ENCODE peak calls at places on chromosomes 7 and 10, in nine cellular contexts. V is spleen, P is heart right ventricle, N is ovary, A is cardiac muscle cell, M is upper lobe of left lung, W is sigmoid colon, U is K562, R is HCT116. Y is an unnamed sample.

GRCh38 chr10:110919349-110919931 is at the start of gene SHOC2:
- DNase-seq in V (peak; percentile 100), P (peak; percentile 98), N (peak; percentile 97), A (peak; percentile 99), M (peak; percentile 96), W (peak; percentile 100), U (peak; percentile 84), R (no peak), Y (peak; percentile 99)

GRCh38 chr7:29866490-29866930 is 60.2 kb downstream of the WIPF3 start:
- DNase-seq in V (no peak), P (peak; percentile 40), N (peak; percentile 68), A (no peak), M (no peak), W (no peak), U (no peak), R (no peak), Y (no peak)

GRCh38 chr7:134476044-134476443 is 17.1 kb upstream of the AKR1B1 start:
- DNase-seq in V (no peak), P (no peak), N (no peak), A (no peak), M (no peak), W (no peak), U (no peak), R (no peak), Y (no peak)

GRCh38 chr10:51718804-51719291 is 19.5 kb upstream of the CSTF2T start:
- DNase-seq in V (no peak), P (no peak), N (no peak), A (no peak), M (no peak), W (no peak), U (no peak), R (no peak), Y (no peak)

GRCh38 chr7:102454423-102454822 is 10.2 kb downstream of the ALKBH4 start:
- DNase-seq in V (no peak), P (no peak), N (no peak), A (no peak), M (no peak), W (no peak), U (no peak), R (no peak), Y (no peak)

GRCh38 chr10:127309609-127310008 is 113.2 kb upstream of the INSYN2A start:
- DNase-seq in V (no peak), P (no peak), N (no peak), A (no peak), M (no peak), W (no peak), U (no peak), R (no peak), Y (no peak)

GRCh38 chr10:63603709-63604445 is 82.7 kb downstream of the REEP3 start:
- DNase-seq in V (no peak), P (no peak), N (no peak), A (no peak), M (no peak), W (no peak), U (no peak), R (no peak), Y (no peak)

GRCh38 chr7:7103343-7104313 is 78.7 kb upstream of the C1GALT1 start:
- DNase-seq in V (peak; percentile 70), P (no peak), N (no peak), A (peak; percentile 61), M (peak; percentile 45), W (no peak), U (peak; percentile 43), R (peak; percentile 48), Y (no peak)

GRCh38 chr10:102122450-102122849 is 2.3 kb upstream of the LDB1 start:
- DNase-seq in V (no peak), P (no peak), N (no peak), A (no peak), M (no peak), W (no peak), U (no peak), R (no peak), Y (no peak)

GRCh38 chr10:22317771-22318565 is 1.8 kb downstream of the COMMD3 start:
- DNase-seq in V (no peak), P (no peak), N (no peak), A (no peak), M (no peak), W (no peak), U (no peak), R (no peak), Y (no peak)

GRCh38 chr10:22317121-22317370 is 858 bp downstream of the COMMD3 start:
- DNase-seq in V (no peak), P (no peak), N (no peak), A (no peak), M (no peak), W (no peak), U (no peak), R (no peak), Y (no peak)

GRCh38 chr10:22315455-22316285 is 518 bp upstream of the COMMD3 start:
- DNase-seq in V (no peak), P (no peak), N (no peak), A (no peak), M (no peak), W (no peak), U (peak; percentile 20), R (no peak), Y (no peak)

GRCh38 chr10:22316286-22317120 is at the start of gene COMMD3:
- DNase-seq in V (peak; percentile 96), P (peak; percentile 89), N (peak; percentile 92), A (peak; percentile 92), M (peak; percentile 97), W (peak; percentile 96), U (peak; percentile 80), R (no peak), Y (peak; percentile 88)

DNA sequence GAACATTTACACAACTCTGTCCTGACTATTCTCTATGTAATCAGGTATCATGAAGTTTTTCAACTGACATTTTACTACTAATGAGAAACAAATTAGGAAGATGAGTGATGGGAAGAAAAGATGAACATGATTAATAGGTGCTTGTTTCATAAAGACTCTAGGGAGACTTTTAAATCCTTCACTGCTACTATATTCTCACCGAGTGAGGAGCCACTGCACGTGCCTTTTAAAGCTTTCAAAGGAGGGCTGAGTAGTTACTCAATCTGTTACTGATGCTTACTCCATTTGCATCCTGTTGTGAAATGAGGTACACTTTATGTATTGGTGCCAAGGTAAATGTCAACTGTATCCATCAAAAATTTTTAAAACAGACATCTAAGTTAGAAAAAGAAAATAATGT is 1.3 kb upstream of the COMMD3 start:
- DNase-seq in V (no peak), P (no peak), N (no peak), A (no peak), M (no peak), W (no peak), U (no peak), R (no peak), Y (no peak)
- H3K27me3 ChIP-seq in V (no peaks in the 10 kb centered on the region), P (no peaks in the 10 kb centered on the region), N (no peaks in the 10 kb centered on the region), A (peaks cover 85% of the 10 kb centered on the region), M (no peaks in the 10 kb centered on the region), W (no peaks in the 10 kb centered on the region), U (no peaks in the 10 kb centered on the region), R (no peaks in the 10 kb centered on the region), Y (no peaks in the 10 kb centered on the region)

DNA sequence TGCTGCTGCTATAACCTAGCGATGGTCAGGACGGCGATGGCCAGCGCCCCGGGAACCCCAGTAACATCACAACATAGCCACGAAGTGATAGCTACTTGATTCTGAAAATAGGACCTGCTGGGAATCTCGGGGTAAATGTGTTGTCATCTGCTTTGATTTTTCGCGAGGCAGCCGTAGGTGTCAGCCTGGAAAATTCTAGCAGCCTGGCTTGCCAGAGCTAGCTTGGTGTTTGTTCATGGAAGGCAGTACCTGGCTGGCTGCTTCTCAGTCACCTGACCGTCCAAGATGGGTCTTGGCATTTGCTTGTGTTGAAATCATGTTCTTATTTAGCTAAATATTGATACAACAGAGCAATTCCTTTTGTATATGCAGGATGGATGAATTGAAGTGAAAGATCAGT is 82.4 kb upstream of the BTBD16 start:
- DNase-seq in V (no peak), P (no peak), N (no peak), A (no peak), M (no peak), W (no peak), U (no peak), R (no peak), Y (peak; percentile 59)
- H3K27ac ChIP-seq in V (no peak overlapping the region), P (no peak overlapping the region), N (no peak overlapping the region), A (peak overlapping the region; percentile 46), M (no peak overlapping the region), W (peak overlapping the region; percentile 78), U (no peak overlapping the region), R (no peak overlapping the region), Y (peak overlapping the region; percentile 18)

DNA sequence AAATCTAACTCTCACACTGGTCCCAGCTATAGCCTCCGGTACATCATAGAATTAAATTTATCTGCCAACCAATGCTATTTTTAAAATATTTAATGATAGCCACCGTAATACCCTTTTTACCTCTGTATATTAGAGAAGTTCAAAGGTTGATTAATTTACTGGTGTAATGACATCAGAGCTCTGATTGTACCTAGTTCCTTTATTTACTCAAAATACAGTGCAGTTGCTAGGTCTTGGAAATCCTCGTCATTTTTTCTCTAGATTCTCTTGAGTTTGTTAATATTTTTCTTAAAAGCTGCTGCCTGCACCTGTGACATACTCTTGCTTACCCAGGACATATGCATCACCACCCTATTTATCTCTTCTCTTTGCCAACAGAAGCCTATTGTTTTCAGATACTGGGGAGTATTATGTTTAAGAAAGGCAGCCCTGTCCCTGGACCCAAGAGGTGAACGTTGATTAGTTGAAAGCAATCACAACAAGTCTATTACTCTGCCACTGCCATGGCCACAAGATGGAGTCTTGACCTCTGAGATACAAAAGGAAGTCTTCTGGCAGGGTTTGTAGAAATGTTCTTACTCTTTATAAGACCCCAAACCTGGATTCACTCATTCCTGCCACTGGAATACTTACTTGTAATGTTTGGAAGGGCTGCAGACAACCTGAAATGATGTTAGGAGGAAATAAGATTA is 25.6 kb upstream of the TMEM26 start:
- DNase-seq in V (no peak), P (no peak), N (no peak), A (no peak), M (no peak), W (no peak), U (no peak), R (no peak), Y (no peak)
- TF ChIP-seq CTCF in V (no peak), P (no peak), N (no peak), A (no peak), M (no peak), W (no peak), U (no peak), R (no peak), Y (no peak)

GRCh38 chr10:8297951-8298350 is 243.5 kb downstream of the GATA3 start:
- DNase-seq in V (no peak), P (no peak), N (no peak), A (no peak), M (no peak), W (no peak), U (no peak), R (no peak), Y (no peak)

GRCh38 chr10:8297107-8297506 is 242.6 kb downstream of the GATA3 start:
- DNase-seq in V (no peak), P (no peak), N (no peak), A (no peak), M (no peak), W (no peak), U (no peak), R (no peak), Y (no peak)

GRCh38 chr10:8300925-8301707 is 246.6 kb downstream of the GATA3 start:
- DNase-seq in V (no peak), P (no peak), N (no peak), A (no peak), M (no peak), W (no peak), U (no peak), R (no peak), Y (no peak)

GRCh38 chr10:8296742-8297101 is 242.2 kb downstream of the GATA3 start:
- DNase-seq in V (no peak), P (no peak), N (no peak), A (no peak), M (no peak), W (no peak), U (no peak), R (no peak), Y (no peak)

GRCh38 chr10:8298871-8299570 is 244.5 kb downstream of the GATA3 start:
- DNase-seq in V (no peak), P (no peak), N (no peak), A (no peak), M (no peak), W (no peak), U (no peak), R (no peak), Y (no peak)
- H3K27me3 ChIP-seq in V (no peaks in the 10 kb centered on the region), P (peaks cover 45% of the 10 kb centered on the region), N (no peaks in the 10 kb centered on the region), A (peaks cover 97% of the 10 kb centered on the region), M (no peaks in the 10 kb centered on the region), W (no peaks in the 10 kb centered on the region), U (peaks cover 19% of the 10 kb centered on the region), R (peaks cover 39% of the 10 kb centered on the region), Y (peaks cover 43% of the 10 kb centered on the region)

Y was measured in dorsolateral prefrontal cortex.